ENCODE peak calls at places on chromosomes 7 and 10, in five cellular contexts. Q is GM23338, A is tibial nerve, B is fibroblast of mammary gland, C is Panc1. F is an unnamed sample.

GRCh38 chr10:70879244-70879643 is 9.1 kb downstream of the PCBD1 start:
- DNase-seq in A (no peak), C (no peak), B (no peak), Q (no peak), F (no peak)

GRCh38 chr10:28532223-28532508 is 752 bp upstream of the WAC start:
- DNase-seq in Q (peak; percentile 71), B (peak; percentile 40), C (no peak), A (peak; percentile 23), F (no peak)

GRCh38 chr10:34168429-34168828 is 646.7 kb downstream of the PARD3 start:
- DNase-seq in A (no peak), C (no peak), Q (no peak), B (no peak), F (no peak)

GRCh38 chr7:11021468-11021867 is 47.8 kb downstream of the PHF14 start:
- DNase-seq in Q (no peak), C (no peak), B (no peak), A (no peak), F (no peak)

GRCh38 chr7:128421384-128421783 is 11.6 kb upstream of the IMPDH1 start:
- DNase-seq in Q (no peak), A (no peak), C (no peak), B (no peak), F (no peak)

GRCh38 chr10:34628174-34628802 is 186.8 kb downstream of the PARD3 start:
- DNase-seq in A (peak; percentile 37), C (no peak), Q (no peak), B (peak; percentile 35), F (no peak)

GRCh38 chr10:125205431-125205830 is 45.1 kb upstream of the CTBP2 start:
- DNase-seq in C (no peak), B (no peak), A (no peak), Q (no peak), F (no peak)

GRCh38 chr7:121557034-121557892 is 161.2 kb upstream of the FAM3C start:
- DNase-seq in C (no peak), Q (no peak), B (peak; percentile 24), A (no peak), F (no peak)

GRCh38 chr7:37495574-37496184 is 47.0 kb upstream of the ELMO1 start:
- DNase-seq in A (no peak), C (peak; percentile 12), B (peak; percentile 47), Q (peak; percentile 63), F (no peak)

GRCh38 chr7:91915401-91916067 is 25.1 kb upstream of the AKAP9 start:
- DNase-seq in B (peak; percentile 54), C (no peak), Q (no peak), A (no peak), F (no peak)

GRCh38 chr7:41134242-41134872 is 568.5 kb downstream of the INHBA start:
- DNase-seq in C (no peak), A (no peak), Q (no peak), B (peak; percentile 59), F (no peak)

GRCh38 chr10:55174419-55174818 is 373.4 kb upstream of the PCDH15 start:
- DNase-seq in B (no peak), A (no peak), C (no peak), Q (peak; percentile 35), F (no peak)

GRCh38 chr10:1625079-1625478 is 112.2 kb downstream of the ADARB2 start:
- DNase-seq in C (no peak), Q (no peak), B (no peak), A (no peak), F (no peak)

GRCh38 chr7:69399038-69399800 is 199.1 kb upstream of the AUTS2 start:
- DNase-seq in Q (peak; percentile 43), C (no peak), B (peak; percentile 82), A (no peak), F (no peak)

GRCh38 chr7:100826546-100827329 is 585 bp downstream of the EPHB4 start:
- DNase-seq in C (no peak), B (no peak), Q (peak; percentile 55), A (no peak), F (no peak)

GRCh38 chr7:17369686-17370426 is 71.4 kb downstream of the AHR start:
- DNase-seq in Q (peak; percentile 17), C (no peak), A (no peak), B (peak; percentile 96), F (no peak)

GRCh38 chr7:134364619-134365037 is 47.9 kb upstream of the SLC35B4 start:
- DNase-seq in B (peak; percentile 81), A (no peak), C (no peak), Q (no peak), F (no peak)

GRCh38 chr10:110821508-110821907 is 50.2 kb upstream of the PDCD4 start:
- DNase-seq in A (no peak), Q (no peak), B (no peak), C (no peak), F (peak; percentile 86)

GRCh38 chr7:95766086-95766485 is 6.3 kb upstream of the DYNC1I1 start:
- DNase-seq in Q (no peak), B (no peak), A (no peak), C (no peak), F (no peak)

GRCh38 chr7:18086165-18087030 is 58.8 kb upstream of the PRPS1L1 start:
- DNase-seq in C (no peak), B (no peak), Q (peak; percentile 59), A (no peak), F (no peak)

GRCh38 chr7:70695804-70696104 is 436.2 kb upstream of the GALNT17 start:
- DNase-seq in Q (no peak), C (no peak), A (no peak), B (no peak), F (no peak)

GRCh38 chr10:27019827-27020226 is 80.5 kb downstream of the ANKRD26 start:
- DNase-seq in C (no peak), A (no peak), B (peak; percentile 20), Q (no peak), F (no peak)

GRCh38 chr7:135970682-135971365 is 6.3 kb downstream of the MTPN start:
- DNase-seq in Q (no peak), A (no peak), C (no peak), B (no peak), F (no peak)

GRCh38 chr7:74040791-74041520 is 13.0 kb downstream of the ELN start:
- DNase-seq in Q (no peak), A (no peak), B (no peak), C (no peak), F (no peak)

GRCh38 chr7:74043523-74043951 is 15.6 kb downstream of the ELN start:
- DNase-seq in A (no peak), Q (peak; percentile 58), B (peak; percentile 63), C (no peak), F (no peak)

GRCh38 chr7:74042746-74043522 is 15.0 kb downstream of the ELN start:
- DNase-seq in B (no peak), A (no peak), Q (no peak), C (no peak), F (no peak)

GRCh38 chr7:74047804-74048380 is 19.9 kb downstream of the ELN start:
- DNase-seq in B (no peak), A (no peak), Q (no peak), C (no peak), F (no peak)

DNA sequence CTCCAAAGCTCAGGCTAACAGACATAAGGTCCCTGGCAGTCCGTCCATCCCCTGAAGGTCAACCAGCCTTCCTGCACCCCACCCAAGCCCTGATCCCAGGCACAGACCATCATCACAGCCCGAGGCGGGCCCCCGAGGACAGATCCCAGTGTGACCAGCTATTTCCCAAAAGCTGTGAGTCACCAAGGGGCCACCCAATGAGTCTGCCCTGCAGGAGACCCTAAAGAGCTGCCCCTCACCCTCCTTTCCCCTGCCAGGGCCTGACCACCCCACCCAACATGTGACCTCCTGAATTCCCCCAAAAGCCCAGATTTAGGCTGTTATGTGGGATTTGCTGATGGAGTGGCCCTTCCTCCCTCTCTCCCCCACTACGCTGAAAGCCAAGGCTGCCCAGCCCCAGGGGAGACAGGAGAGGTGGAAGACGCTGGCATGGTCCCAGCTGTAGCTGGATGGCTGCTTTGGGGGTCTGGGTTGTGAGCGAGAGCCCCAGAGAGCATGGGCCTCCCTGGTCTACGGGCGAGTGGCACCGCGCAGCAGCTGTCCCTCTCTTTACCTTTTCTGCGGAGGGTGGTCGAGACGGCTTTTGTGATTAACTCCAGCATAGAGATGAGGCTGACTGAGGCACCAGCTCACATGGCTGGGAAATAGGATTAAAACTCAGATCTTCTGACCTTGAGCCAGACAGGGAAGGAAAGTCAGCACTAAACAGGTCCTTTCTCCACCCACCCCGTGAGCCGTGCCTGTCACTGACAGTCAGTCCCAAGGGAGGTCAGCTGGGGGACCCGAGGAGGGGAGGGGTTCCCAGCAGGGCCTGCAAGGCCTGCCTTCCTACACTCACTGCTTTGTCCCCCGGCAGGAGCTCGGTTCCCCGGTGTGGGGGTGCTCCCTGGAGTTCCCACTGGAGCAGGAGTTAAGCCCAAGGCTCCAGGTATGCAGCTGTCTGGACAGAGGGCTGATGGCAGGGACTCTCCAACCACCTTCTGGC is 16.7 kb downstream of the ELN start:
- DNase-seq in B (no peak), A (no peak), C (no peak), Q (no peak), F (no peak)
- H3K4me3 ChIP-seq in B (no peak overlapping the region), A (no peak overlapping the region), C (no peak overlapping the region), Q (no peak overlapping the region), F (no peak overlapping the region)

GRCh38 chr10:101222683-101223273 is 6.5 kb downstream of the LBX1 start:
- DNase-seq in A (no peak), B (no peak), C (no peak), Q (peak; percentile 49), F (no peak)

GRCh38 chr10:101224060-101224909 is 5.0 kb downstream of the LBX1 start:
- DNase-seq in A (no peak), C (no peak), B (no peak), Q (peak; percentile 45), F (no peak)

GRCh38 chr10:101223274-101224059 is 5.8 kb downstream of the LBX1 start:
- DNase-seq in A (no peak), Q (peak; percentile 71), B (no peak), C (no peak), F (no peak)

GRCh38 chr10:101221479-101222246 is 7.6 kb downstream of the LBX1 start:
- DNase-seq in B (peak; percentile 16), C (no peak), A (no peak), Q (no peak), F (no peak)

DNA sequence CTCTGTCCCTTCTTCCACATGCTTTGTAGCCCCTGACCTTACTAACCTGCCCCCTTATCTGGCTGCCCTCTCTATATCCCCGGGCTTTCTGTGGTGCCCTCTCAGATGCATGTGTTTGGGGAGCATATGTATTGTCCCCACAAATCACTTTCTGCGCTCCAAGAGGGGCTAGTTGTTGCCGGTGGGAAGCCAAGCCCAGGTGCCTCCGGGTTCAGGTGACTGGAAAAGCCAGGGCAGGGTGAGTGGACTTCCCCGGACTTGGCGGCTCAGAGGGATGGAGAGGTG is 7.1 kb downstream of the LBX1 start:
- DNase-seq in Q (no peak), A (no peak), C (no peak), B (no peak), F (no peak)
- TF ChIP-seq CTCF in Q (no peak), A (no peak), C (no peak), B (no peak), F (no peak)

GRCh38 chr10:88949912-88950664 is 2.5 kb downstream of the ACTA2 start:
- DNase-seq in A (no peak), Q (no peak), C (no peak), B (peak; percentile 40), F (no peak)
- H3K4me3 ChIP-seq in A (no peak overlapping the region), Q (no peak overlapping the region), C (no peak overlapping the region), B (no peak overlapping the region), F (peak overlapping the region; percentile 79)

DNA sequence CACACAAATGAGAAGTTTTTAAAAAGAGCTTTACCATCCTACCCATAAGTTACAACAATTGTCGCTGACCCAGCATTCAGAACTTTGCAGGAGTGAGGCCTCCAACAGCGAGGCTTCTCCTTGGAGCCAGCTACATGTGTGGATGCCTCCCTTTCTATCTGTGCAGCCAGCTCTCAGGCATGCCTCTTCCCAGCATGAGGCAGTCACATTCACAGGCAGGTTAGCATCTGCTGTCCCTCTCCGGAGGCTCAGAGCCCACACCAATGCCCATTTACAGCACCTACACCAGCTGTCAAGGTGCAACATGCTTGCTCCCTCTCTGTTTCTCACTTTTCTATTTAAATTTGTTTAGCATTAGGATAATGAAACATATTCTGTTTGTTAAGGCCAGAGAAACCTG is 278.7 kb upstream of the PODXL start:
- DNase-seq in A (no peak), B (no peak), Q (no peak), C (no peak), F (no peak)
- TF ChIP-seq CTCF in A (no peak), B (no peak), Q (no peak), C (no peak), F (no peak)